ENCODE peak calls at places on chromosome 7, in six cellular contexts. One of them, this sample, is unnamed.

GRCh38 chr7:31517513-31517912 is 3.6 kb downstream of the ITPRID1 start:
- DNase-seq in psoas muscle: no peak
- DNase-seq in DMS53: no peak
- DNase-seq in stimulated activated CD8-positive, alpha-beta memory T cell treated with anti-CD3 and anti-CD28 coated beads, Interleukin-15, amount 100 ng/mL, for 24 hours: no peak
- DNase-seq in neural progenitor cell: no peak
- DNase-seq in AML-193: no peak
- DNase-seq in this sample: no peak

GRCh38 chr7:106566672-106567071 is 94.3 kb downstream of the CCDC71L start:
- DNase-seq in psoas muscle: no peak
- DNase-seq in DMS53: no peak
- DNase-seq in stimulated activated CD8-positive, alpha-beta memory T cell treated with anti-CD3 and anti-CD28 coated beads, Interleukin-15, amount 100 ng/mL, for 24 hours: no peak
- DNase-seq in neural progenitor cell: no peak
- DNase-seq in AML-193: no peak
- DNase-seq in this sample: no peak

GRCh38 chr7:14902589-14902963 is at the start of gene DGKB:
- DNase-seq in psoas muscle: peak; percentile 13
- DNase-seq in DMS53: peak; percentile 67
- DNase-seq in stimulated activated CD8-positive, alpha-beta memory T cell treated with anti-CD3 and anti-CD28 coated beads, Interleukin-15, amount 100 ng/mL, for 24 hours: no peak
- DNase-seq in neural progenitor cell: peak; percentile 70
- DNase-seq in AML-193: no peak
- DNase-seq in this sample: no peak

GRCh38 chr7:99679400-99680191 is at the start of gene CYP3A5:
- DNase-seq in psoas muscle: peak; percentile 14
- DNase-seq in DMS53: peak; percentile 21
- DNase-seq in stimulated activated CD8-positive, alpha-beta memory T cell treated with anti-CD3 and anti-CD28 coated beads, Interleukin-15, amount 100 ng/mL, for 24 hours: no peak
- DNase-seq in neural progenitor cell: no peak
- DNase-seq in AML-193: no peak
- DNase-seq in this sample: no peak

GRCh38 chr7:158241919-158242318 is 345.7 kb downstream of the PTPRN2 start:
- DNase-seq in psoas muscle: no peak
- DNase-seq in DMS53: no peak
- DNase-seq in stimulated activated CD8-positive, alpha-beta memory T cell treated with anti-CD3 and anti-CD28 coated beads, Interleukin-15, amount 100 ng/mL, for 24 hours: no peak
- DNase-seq in neural progenitor cell: no peak
- DNase-seq in AML-193: no peak
- DNase-seq in this sample: no peak

GRCh38 chr7:51188987-51189386 is 127.6 kb downstream of the COBL start:
- DNase-seq in psoas muscle: no peak
- DNase-seq in DMS53: no peak
- DNase-seq in stimulated activated CD8-positive, alpha-beta memory T cell treated with anti-CD3 and anti-CD28 coated beads, Interleukin-15, amount 100 ng/mL, for 24 hours: no peak
- DNase-seq in neural progenitor cell: no peak
- DNase-seq in AML-193: no peak
- DNase-seq in this sample: no peak

GRCh38 chr7:74292757-74293576 is 3.8 kb downstream of the CLIP2 start:
- DNase-seq in psoas muscle: no peak
- DNase-seq in DMS53: no peak
- DNase-seq in stimulated activated CD8-positive, alpha-beta memory T cell treated with anti-CD3 and anti-CD28 coated beads, Interleukin-15, amount 100 ng/mL, for 24 hours: no peak
- DNase-seq in neural progenitor cell: no peak
- DNase-seq in AML-193: no peak
- DNase-seq in this sample: no peak

GRCh38 chr7:123275036-123275753 is 75.4 kb upstream of the SLC13A1 start:
- DNase-seq in psoas muscle: no peak
- DNase-seq in DMS53: no peak
- DNase-seq in stimulated activated CD8-positive, alpha-beta memory T cell treated with anti-CD3 and anti-CD28 coated beads, Interleukin-15, amount 100 ng/mL, for 24 hours: no peak
- DNase-seq in neural progenitor cell: no peak
- DNase-seq in AML-193: no peak
- DNase-seq in this sample: no peak

GRCh38 chr7:50101873-50102272 is 8.8 kb upstream of the ZPBP start:
- DNase-seq in psoas muscle: no peak
- DNase-seq in DMS53: no peak
- DNase-seq in stimulated activated CD8-positive, alpha-beta memory T cell treated with anti-CD3 and anti-CD28 coated beads, Interleukin-15, amount 100 ng/mL, for 24 hours: no peak
- DNase-seq in neural progenitor cell: no peak
- DNase-seq in AML-193: no peak
- DNase-seq in this sample: no peak